ENCODE peak calls at places on chromosome 3, in ten cellular contexts. One of them, this sample, is unnamed.
A peak's percentile ranks its signal among the peaks of the same experiment; 100 is the strongest.

GRCh38 chr3:29605845-29606244 is 325.0 kb downstream of the RBMS3 start:
- DNase-seq in psoas muscle: no peak
- DNase-seq in heart right ventricle: no peak
- DNase-seq in DND-41: no peak
- DNase-seq in GM06990: no peak
- DNase-seq in PC-9: no peak
- DNase-seq in aorta: no peak
- DNase-seq in testis: no peak
- DNase-seq in breast epithelium: no peak
- DNase-seq in dorsolateral prefrontal cortex: no peak
- DNase-seq in this sample: no peak

GRCh38 chr3:80767599-80767998 is 993.8 kb downstream of the GBE1 start:
- DNase-seq in aorta: no peak
- DNase-seq in breast epithelium: no peak
- DNase-seq in testis: no peak
- DNase-seq in DND-41: no peak
- DNase-seq in dorsolateral prefrontal cortex: no peak
- DNase-seq in heart right ventricle: no peak
- DNase-seq in GM06990: no peak
- DNase-seq in psoas muscle: no peak
- DNase-seq in PC-9: no peak
- DNase-seq in this sample: no peak

GRCh38 chr3:3685721-3686120 is 113.5 kb upstream of the LRRN1 start:
- DNase-seq in aorta: no peak
- DNase-seq in breast epithelium: no peak
- DNase-seq in PC-9: no peak
- DNase-seq in GM06990: no peak
- DNase-seq in dorsolateral prefrontal cortex: no peak
- DNase-seq in DND-41: no peak
- DNase-seq in psoas muscle: no peak
- DNase-seq in heart right ventricle: no peak
- DNase-seq in testis: no peak
- DNase-seq in this sample: no peak

GRCh38 chr3:69330891-69331400 is 54.9 kb downstream of the FRMD4B start:
- DNase-seq in psoas muscle: no peak
- DNase-seq in aorta: no peak
- DNase-seq in breast epithelium: no peak
- DNase-seq in testis: no peak
- DNase-seq in heart right ventricle: no peak
- DNase-seq in GM06990: no peak
- DNase-seq in dorsolateral prefrontal cortex: no peak
- DNase-seq in DND-41: no peak
- DNase-seq in PC-9: no peak
- DNase-seq in this sample: no peak

GRCh38 chr3:186208328-186208989 is 99.6 kb upstream of the ETV5 start:
- DNase-seq in breast epithelium: no peak
- DNase-seq in dorsolateral prefrontal cortex: no peak
- DNase-seq in psoas muscle: no peak
- DNase-seq in GM06990: no peak
- DNase-seq in testis: no peak
- DNase-seq in DND-41: no peak
- DNase-seq in aorta: no peak
- DNase-seq in heart right ventricle: no peak
- DNase-seq in PC-9: no peak
- DNase-seq in this sample: no peak

GRCh38 chr3:142973217-142974009 is 9.9 kb upstream of the PAQR9 start:
- DNase-seq in DND-41: no peak
- DNase-seq in aorta: no peak
- DNase-seq in psoas muscle: peak; percentile 92
- DNase-seq in heart right ventricle: peak; percentile 78
- DNase-seq in PC-9: no peak
- DNase-seq in dorsolateral prefrontal cortex: no peak
- DNase-seq in testis: peak; percentile 28
- DNase-seq in GM06990: no peak
- DNase-seq in breast epithelium: no peak
- DNase-seq in this sample: no peak

GRCh38 chr3:153232737-153233330 is 70.8 kb downstream of the RAP2B start:
- DNase-seq in aorta: no peak
- DNase-seq in PC-9: no peak
- DNase-seq in testis: no peak
- DNase-seq in psoas muscle: no peak
- DNase-seq in dorsolateral prefrontal cortex: no peak
- DNase-seq in GM06990: no peak
- DNase-seq in breast epithelium: no peak
- DNase-seq in heart right ventricle: no peak
- DNase-seq in DND-41: no peak
- DNase-seq in this sample: no peak

GRCh38 chr3:16249336-16249735 is 15.4 kb downstream of the DPH3 start:
- DNase-seq in aorta: no peak
- DNase-seq in GM06990: no peak
- DNase-seq in testis: peak; percentile 50
- DNase-seq in psoas muscle: no peak
- DNase-seq in breast epithelium: no peak
- DNase-seq in heart right ventricle: no peak
- DNase-seq in PC-9: no peak
- DNase-seq in dorsolateral prefrontal cortex: no peak
- DNase-seq in DND-41: peak; percentile 32
- DNase-seq in this sample: peak; percentile 49

GRCh38 chr3:16338999-16339398 is 74.0 kb downstream of the OXNAD1 start:
- DNase-seq in psoas muscle: no peak
- DNase-seq in heart right ventricle: no peak
- DNase-seq in dorsolateral prefrontal cortex: no peak
- DNase-seq in breast epithelium: no peak
- DNase-seq in PC-9: peak; percentile 40
- DNase-seq in DND-41: peak; percentile 59
- DNase-seq in aorta: no peak
- DNase-seq in testis: no peak
- DNase-seq in GM06990: no peak
- DNase-seq in this sample: no peak

DNA sequence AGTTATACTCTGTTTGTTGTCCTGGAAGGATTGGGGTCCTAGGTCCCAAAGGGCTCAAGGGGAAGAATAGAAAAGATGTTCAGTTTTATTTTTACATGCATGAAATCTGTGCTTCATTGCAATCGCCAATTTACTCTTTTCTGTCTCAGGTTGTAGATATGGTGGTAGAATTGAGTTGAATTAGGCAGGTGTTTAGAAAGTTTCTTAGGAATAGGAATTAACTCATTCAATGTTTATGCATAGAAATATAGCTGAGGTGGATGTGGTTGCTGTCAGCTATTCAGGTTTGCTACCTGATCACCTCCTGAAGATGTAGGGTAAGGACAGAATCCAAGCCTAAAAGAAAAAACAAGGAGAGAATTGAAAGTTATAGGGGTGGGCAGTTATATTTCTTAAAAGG is 1.4 kb downstream of the ARPP21 start:
- DNase-seq in heart right ventricle: no peak
- DNase-seq in PC-9: no peak
- DNase-seq in GM06990: no peak
- DNase-seq in DND-41: no peak
- DNase-seq in dorsolateral prefrontal cortex: no peak
- DNase-seq in psoas muscle: no peak
- DNase-seq in breast epithelium: no peak
- DNase-seq in aorta: no peak
- DNase-seq in testis: no peak
- DNase-seq in this sample: no peak
- H3K27me3 ChIP-seq in heart right ventricle: peaks cover 16% of the 10 kb centered on the region
- H3K27me3 ChIP-seq in PC-9: no peaks in the 10 kb centered on the region
- H3K27me3 ChIP-seq in GM06990: peaks cover 4% of the 10 kb centered on the region
- H3K27me3 ChIP-seq in DND-41: no peaks in the 10 kb centered on the region
- H3K27me3 ChIP-seq in dorsolateral prefrontal cortex: no peaks in the 10 kb centered on the region
- H3K27me3 ChIP-seq in psoas muscle: no peaks in the 10 kb centered on the region
- H3K27me3 ChIP-seq in breast epithelium: peaks cover 33% of the 10 kb centered on the region
- H3K27me3 ChIP-seq in aorta: no peaks in the 10 kb centered on the region
- H3K27me3 ChIP-seq in testis: no peaks in the 10 kb centered on the region
- H3K27me3 ChIP-seq in this sample: peaks cover 34% of the 10 kb centered on the region

DNA sequence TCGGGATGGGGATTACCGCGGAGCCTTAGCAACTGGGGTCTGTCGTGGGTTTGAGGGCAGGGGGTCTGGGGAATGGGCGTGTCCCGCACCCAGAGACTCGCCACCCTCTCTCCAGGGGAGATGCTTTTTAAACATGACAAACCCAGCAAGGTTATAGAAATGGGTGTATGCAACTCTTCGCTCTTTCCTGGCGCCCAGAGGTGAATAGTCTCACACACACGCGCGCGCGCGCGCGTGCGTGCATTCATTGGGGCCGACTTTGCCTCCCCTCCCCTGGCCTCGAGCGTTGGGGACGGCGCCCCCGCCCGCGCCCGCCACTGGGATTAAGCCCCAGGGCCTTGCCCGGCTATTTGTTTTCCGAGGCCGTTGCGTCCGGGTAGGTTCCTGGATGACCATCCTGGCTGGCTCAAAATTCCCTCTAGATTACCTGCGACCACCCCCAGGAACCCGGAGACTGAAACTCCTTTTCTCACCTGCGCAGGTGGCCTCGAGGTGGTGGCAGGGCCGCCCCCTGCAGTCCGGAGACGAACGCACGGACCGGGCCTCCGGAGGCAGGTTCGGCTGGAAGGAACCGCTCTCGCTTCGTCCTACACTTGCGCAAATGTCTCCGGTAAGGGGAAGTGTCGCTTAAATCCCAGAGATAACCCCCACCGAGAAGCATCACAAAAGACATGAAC is 777 bp downstream of the GPR160 start:
- DNase-seq in testis: no peak
- DNase-seq in breast epithelium: no peak
- DNase-seq in aorta: no peak
- DNase-seq in psoas muscle: no peak
- DNase-seq in GM06990: peak; percentile 64
- DNase-seq in dorsolateral prefrontal cortex: no peak
- DNase-seq in PC-9: no peak
- DNase-seq in DND-41: no peak
- DNase-seq in heart right ventricle: peak; percentile 15
- DNase-seq in this sample: peak; percentile 92
- H3K27me3 ChIP-seq in testis: no peaks in the 10 kb centered on the region
- H3K27me3 ChIP-seq in breast epithelium: peaks cover 5% of the 10 kb centered on the region
- H3K27me3 ChIP-seq in aorta: no peaks in the 10 kb centered on the region
- H3K27me3 ChIP-seq in psoas muscle: peaks cover 18% of the 10 kb centered on the region
- H3K27me3 ChIP-seq in GM06990: no peaks in the 10 kb centered on the region
- H3K27me3 ChIP-seq in dorsolateral prefrontal cortex: peaks cover 21% of the 10 kb centered on the region
- H3K27me3 ChIP-seq in PC-9: no peaks in the 10 kb centered on the region
- H3K27me3 ChIP-seq in DND-41: no peaks in the 10 kb centered on the region
- H3K27me3 ChIP-seq in heart right ventricle: peaks cover 19% of the 10 kb centered on the region
- H3K27me3 ChIP-seq in this sample: no peaks in the 10 kb centered on the region

GRCh38 chr3:42254566-42254965 is 11.4 kb downstream of the CCK start:
- DNase-seq in aorta: no peak
- DNase-seq in heart right ventricle: no peak
- DNase-seq in dorsolateral prefrontal cortex: no peak
- DNase-seq in PC-9: no peak
- DNase-seq in testis: no peak
- DNase-seq in GM06990: no peak
- DNase-seq in DND-41: no peak
- DNase-seq in psoas muscle: no peak
- DNase-seq in breast epithelium: no peak
- DNase-seq in this sample: no peak

GRCh38 chr3:42250761-42251160 is 15.2 kb downstream of the CCK start:
- DNase-seq in heart right ventricle: no peak
- DNase-seq in dorsolateral prefrontal cortex: no peak
- DNase-seq in psoas muscle: no peak
- DNase-seq in breast epithelium: no peak
- DNase-seq in aorta: no peak
- DNase-seq in PC-9: no peak
- DNase-seq in testis: no peak
- DNase-seq in DND-41: no peak
- DNase-seq in GM06990: no peak
- DNase-seq in this sample: no peak

GRCh38 chr3:42257007-42257406 is 9.0 kb downstream of the CCK start:
- DNase-seq in GM06990: no peak
- DNase-seq in dorsolateral prefrontal cortex: no peak
- DNase-seq in psoas muscle: no peak
- DNase-seq in PC-9: no peak
- DNase-seq in heart right ventricle: no peak
- DNase-seq in breast epithelium: no peak
- DNase-seq in DND-41: no peak
- DNase-seq in testis: no peak
- DNase-seq in aorta: no peak
- DNase-seq in this sample: no peak

DNA sequence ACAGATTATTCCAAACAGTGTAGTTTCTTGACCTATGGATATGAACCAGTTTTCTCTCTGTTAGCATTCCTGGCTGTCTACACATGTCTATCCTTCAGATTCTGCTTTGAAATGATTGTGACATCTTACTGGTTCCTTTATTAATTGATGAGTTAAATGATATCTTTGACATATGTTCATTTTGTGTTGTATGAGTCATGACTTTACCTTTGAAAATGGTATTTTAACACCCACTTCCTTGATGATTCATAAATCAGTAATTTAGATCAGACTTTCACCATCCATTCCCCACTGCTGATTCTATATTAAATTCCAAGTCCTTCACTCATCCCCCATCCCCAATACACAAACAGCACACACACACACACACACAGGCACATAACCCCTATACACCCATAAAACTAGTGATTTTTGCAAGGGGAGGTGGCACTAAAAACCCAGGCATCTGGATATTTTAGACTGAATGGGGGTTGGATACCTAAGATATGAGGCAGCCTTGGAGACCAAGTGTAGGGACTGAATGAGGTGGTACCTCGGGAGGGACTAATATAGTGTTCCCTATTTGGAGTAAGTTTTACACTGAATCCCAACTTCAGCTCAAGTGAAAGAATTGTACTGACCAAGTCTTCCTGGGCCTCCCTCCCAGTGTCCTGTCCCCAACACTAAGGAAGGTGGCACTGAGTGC is 9.7 kb downstream of the CCK start:
- DNase-seq in DND-41: no peak
- DNase-seq in dorsolateral prefrontal cortex: no peak
- DNase-seq in testis: no peak
- DNase-seq in psoas muscle: no peak
- DNase-seq in PC-9: peak; percentile 96
- DNase-seq in breast epithelium: no peak
- DNase-seq in aorta: no peak
- DNase-seq in heart right ventricle: no peak
- DNase-seq in GM06990: no peak
- DNase-seq in this sample: no peak
- H3K27me3 ChIP-seq in DND-41: peaks cover 7% of the 10 kb centered on the region
- H3K27me3 ChIP-seq in dorsolateral prefrontal cortex: no peaks in the 10 kb centered on the region
- H3K27me3 ChIP-seq in testis: no peaks in the 10 kb centered on the region
- H3K27me3 ChIP-seq in psoas muscle: no peaks in the 10 kb centered on the region
- H3K27me3 ChIP-seq in PC-9: no peaks in the 10 kb centered on the region
- H3K27me3 ChIP-seq in breast epithelium: no peaks in the 10 kb centered on the region
- H3K27me3 ChIP-seq in aorta: no peaks in the 10 kb centered on the region
- H3K27me3 ChIP-seq in heart right ventricle: peaks cover 22% of the 10 kb centered on the region
- H3K27me3 ChIP-seq in GM06990: no peaks in the 10 kb centered on the region
- H3K27me3 ChIP-seq in this sample: peaks cover 4% of the 10 kb centered on the region

GRCh38 chr3:122992628-122993570 is 34.7 kb downstream of the SEMA5B start:
- DNase-seq in DND-41: no peak
- DNase-seq in breast epithelium: no peak
- DNase-seq in psoas muscle: peak; percentile 83
- DNase-seq in dorsolateral prefrontal cortex: peak; percentile 81
- DNase-seq in aorta: no peak
- DNase-seq in GM06990: no peak
- DNase-seq in testis: no peak
- DNase-seq in heart right ventricle: no peak
- DNase-seq in PC-9: no peak
- DNase-seq in this sample: no peak
- H3K27me3 ChIP-seq in DND-41: peaks cover 25% of the 10 kb centered on the region
- H3K27me3 ChIP-seq in breast epithelium: peaks cover 44% of the 10 kb centered on the region
- H3K27me3 ChIP-seq in psoas muscle: peaks cover 5% of the 10 kb centered on the region
- H3K27me3 ChIP-seq in dorsolateral prefrontal cortex: peaks cover 6% of the 10 kb centered on the region
- H3K27me3 ChIP-seq in aorta: no peaks in the 10 kb centered on the region
- H3K27me3 ChIP-seq in GM06990: peaks cover 3% of the 10 kb centered on the region
- H3K27me3 ChIP-seq in testis: no peaks in the 10 kb centered on the region
- H3K27me3 ChIP-seq in heart right ventricle: peaks cover 6% of the 10 kb centered on the region
- H3K27me3 ChIP-seq in PC-9: peaks cover 67% of the 10 kb centered on the region
- H3K27me3 ChIP-seq in this sample: peaks cover 61% of the 10 kb centered on the region

GRCh38 chr3:129001817-129002572 is 891 bp downstream of the EFCC1 start:
- DNase-seq in aorta: peak; percentile 36
- DNase-seq in breast epithelium: no peak
- DNase-seq in PC-9: no peak
- DNase-seq in psoas muscle: no peak
- DNase-seq in GM06990: no peak
- DNase-seq in DND-41: no peak
- DNase-seq in testis: no peak
- DNase-seq in dorsolateral prefrontal cortex: no peak
- DNase-seq in heart right ventricle: no peak
- DNase-seq in this sample: no peak
- H3K27me3 ChIP-seq in aorta: no peaks in the 10 kb centered on the region
- H3K27me3 ChIP-seq in breast epithelium: peaks cover 27% of the 10 kb centered on the region
- H3K27me3 ChIP-seq in PC-9: peaks cover 14% of the 10 kb centered on the region
- H3K27me3 ChIP-seq in psoas muscle: peaks cover 24% of the 10 kb centered on the region
- H3K27me3 ChIP-seq in GM06990: peaks cover 2% of the 10 kb centered on the region
- H3K27me3 ChIP-seq in DND-41: no peaks in the 10 kb centered on the region
- H3K27me3 ChIP-seq in testis: no peaks in the 10 kb centered on the region
- H3K27me3 ChIP-seq in dorsolateral prefrontal cortex: peaks cover 47% of the 10 kb centered on the region
- H3K27me3 ChIP-seq in heart right ventricle: peaks cover 22% of the 10 kb centered on the region
- H3K27me3 ChIP-seq in this sample: no peaks in the 10 kb centered on the region